ENCODE peak calls at places on chromosomes 7 and 10, in four cellular contexts. C is brain microvascular endothelial cell, X is heart left ventricle, V is DND-41. H is an unnamed sample.

GRCh38 chr7:109094-109493 is 83.3 kb upstream of the FAM20C start:
- DNase-seq in C (no peak), X (peak; percentile 59), V (no peak), H (no peak)

GRCh38 chr10:1188556-1189135 is 132.5 kb downstream of the WDR37 start:
- DNase-seq in X (no peak), C (no peak), V (no peak), H (no peak)

GRCh38 chr10:29443745-29444523 is 155.1 kb downstream of the LYZL1 start:
- DNase-seq in C (peak; percentile 16), V (peak; percentile 35), X (no peak), H (peak; percentile 14)

GRCh38 chr7:46282155-46282554 is 361.1 kb upstream of the IGFBP3 start:
- DNase-seq in C (no peak), X (no peak), V (no peak), H (no peak)

GRCh38 chr10:48737866-48738265 is 53.2 kb downstream of the WDFY4 start:
- DNase-seq in X (no peak), C (no peak), V (no peak), H (no peak)

GRCh38 chr7:90552521-90552920 is 43.6 kb upstream of the CDK14 start:
- DNase-seq in C (no peak), V (no peak), X (no peak), H (no peak)

GRCh38 chr7:33773053-33773452 is 132.3 kb upstream of the BMPER start:
- DNase-seq in V (no peak), C (peak; percentile 50), X (no peak), H (no peak)

GRCh38 chr7:121440857-121441503 is 44.9 kb upstream of the FAM3C start:
- DNase-seq in X (no peak), C (no peak), V (no peak), H (no peak)

GRCh38 chr10:103512591-103513382 is 19.3 kb downstream of the NEURL1 start:
- DNase-seq in X (no peak), V (no peak), C (no peak), H (no peak)

GRCh38 chr7:40604601-40605438 is 470.0 kb downstream of the SUGCT start:
- DNase-seq in V (peak; percentile 50), C (peak; percentile 25), X (peak; percentile 54), H (peak; percentile 60)

GRCh38 chr7:101624246-101625000 is 4.7 kb downstream of the MYL10 start:
- DNase-seq in X (no peak), V (no peak), C (no peak), H (no peak)

GRCh38 chr7:143379607-143380263 is 1.4 kb upstream of the ZYX start:
- DNase-seq in C (no peak), X (no peak), V (no peak), H (no peak)

DNA sequence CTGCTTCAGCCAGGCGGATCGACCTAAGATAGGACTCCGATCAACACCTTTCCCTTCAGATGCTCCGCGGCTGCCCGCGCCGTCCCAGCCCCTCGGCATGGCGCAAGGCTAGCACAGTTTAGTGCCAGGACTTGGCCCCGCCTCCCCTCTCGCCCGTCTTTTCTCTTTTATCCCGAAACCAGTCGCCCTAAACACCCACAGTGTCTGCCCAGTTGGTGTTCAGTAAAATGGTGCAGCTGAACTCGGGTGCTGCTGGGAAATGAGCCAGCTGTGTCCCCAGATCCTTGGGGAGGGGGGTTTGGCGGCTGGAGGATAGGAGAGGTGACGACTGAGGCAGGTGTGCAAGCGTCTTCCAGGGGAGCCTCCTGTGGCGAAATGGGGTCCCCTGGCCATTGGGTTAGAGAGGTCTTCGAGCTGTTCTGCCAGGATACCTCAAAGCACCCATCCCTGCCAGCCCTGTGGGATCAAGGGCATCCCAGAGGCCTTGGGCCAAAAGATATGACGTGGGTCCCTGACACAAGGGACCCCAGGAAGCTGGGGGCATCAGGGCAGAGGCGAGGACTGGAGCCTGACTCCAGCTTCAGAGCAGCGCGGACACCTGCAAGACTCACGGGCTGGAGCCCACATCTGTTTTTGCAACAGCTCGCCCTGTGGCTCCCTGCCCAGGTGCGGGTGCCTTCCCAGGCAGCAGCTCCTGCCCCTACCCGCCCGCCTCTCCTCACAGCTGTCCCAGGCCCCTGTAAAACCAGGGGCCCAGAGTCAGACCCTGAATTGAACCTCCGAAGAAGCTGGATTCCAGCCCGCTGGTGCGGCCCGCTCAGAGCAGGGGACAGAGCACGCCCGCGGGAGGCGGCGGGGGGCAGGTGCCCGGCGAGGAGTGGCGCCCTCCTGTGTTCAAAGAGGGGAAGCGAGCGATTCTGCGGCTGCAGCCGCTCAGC is 88.8 kb downstream of the BEND7 start:
- DNase-seq in X (peak; percentile 57), V (peak; percentile 30), C (peak; percentile 29), H (peak; percentile 48)
- H3K27me3 ChIP-seq in X (peaks cover 17% of the 10 kb centered on the region), V (peaks cover 53% of the 10 kb centered on the region), C (peaks cover 19% of the 10 kb centered on the region), H (no peaks in the 10 kb centered on the region)

GRCh38 chr10:130193493-130194193 is 57.5 kb downstream of the GLRX3 start:
- DNase-seq in X (no peak), C (no peak), V (no peak), H (no peak)

GRCh38 chr10:130195746-130196294 is 59.6 kb downstream of the GLRX3 start:
- DNase-seq in C (no peak), X (no peak), V (no peak), H (no peak)

GRCh38 chr10:130193033-130193432 is 56.8 kb downstream of the GLRX3 start:
- DNase-seq in C (no peak), X (no peak), V (no peak), H (no peak)

GRCh38 chr10:130194991-130195645 is 58.9 kb downstream of the GLRX3 start:
- DNase-seq in C (no peak), V (no peak), X (no peak), H (no peak)

DNA sequence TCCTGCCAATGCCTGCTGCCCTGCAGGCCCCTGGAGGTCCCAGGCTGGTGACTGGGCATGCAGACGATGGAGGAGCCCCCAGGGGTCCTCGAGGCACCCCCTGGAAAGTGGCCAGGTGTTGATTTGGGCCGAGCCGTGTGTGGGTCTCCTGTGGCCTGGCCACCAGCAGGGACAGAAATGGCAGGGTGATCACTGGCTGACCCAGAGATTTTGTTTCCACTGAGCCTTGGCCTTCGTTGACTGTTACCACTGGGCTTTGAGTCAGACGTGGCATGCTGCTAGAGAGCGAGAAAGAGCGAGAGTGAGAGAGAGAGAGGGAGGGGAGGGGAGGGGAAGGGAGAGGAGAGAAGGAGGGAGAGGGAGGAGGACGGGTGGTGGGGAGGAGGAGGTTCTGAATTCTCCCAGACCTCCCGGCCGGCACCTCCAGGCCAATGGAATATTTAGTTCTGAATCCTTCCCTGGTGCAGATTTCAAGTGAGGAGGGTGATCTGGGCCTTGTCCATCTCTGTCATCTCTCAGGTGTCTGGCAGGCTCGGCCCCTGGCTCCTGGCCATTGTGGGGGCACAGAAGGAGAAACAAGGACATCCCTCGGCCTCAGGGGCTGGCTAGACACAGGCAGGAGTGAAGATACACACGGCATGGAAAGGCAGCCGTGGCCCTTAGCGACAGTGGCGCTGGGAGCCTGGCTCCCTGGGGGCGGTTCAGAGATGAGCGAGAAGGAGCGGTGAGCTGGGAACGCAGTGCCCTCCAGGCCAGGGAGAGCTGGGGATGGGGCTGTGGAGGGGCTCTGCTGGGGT is 58.2 kb downstream of the GLRX3 start:
- DNase-seq in C (no peak), V (no peak), X (no peak), H (no peak)
- H3K4me3 ChIP-seq in C (no peak overlapping the region), V (no peak overlapping the region), X (no peak overlapping the region), H (no peak overlapping the region)

DNA sequence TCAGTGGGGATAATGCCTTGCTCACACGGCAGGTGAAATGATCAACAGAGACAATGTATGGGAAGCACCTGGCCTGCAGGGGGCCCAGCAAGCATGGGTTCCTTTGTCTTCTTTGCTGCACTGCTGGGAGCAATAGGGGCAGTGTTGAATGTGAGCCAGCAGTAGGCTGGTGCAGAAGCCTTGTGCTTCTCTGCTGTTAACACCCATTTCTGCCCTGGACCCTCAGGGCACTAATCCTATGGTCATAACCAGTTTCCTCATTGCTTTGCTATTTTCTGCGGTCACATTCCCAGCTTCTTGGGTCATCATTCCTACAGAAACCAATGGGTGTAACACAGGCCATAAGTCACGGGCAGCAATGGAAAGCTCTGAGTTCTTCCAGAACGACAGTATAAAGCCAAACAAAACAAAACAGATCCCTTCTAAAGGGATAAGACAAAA is 10.9 kb upstream of the LGI1 start:
- DNase-seq in X (no peak), V (no peak), C (peak; percentile 95), H (peak; percentile 75)
- TF ChIP-seq CTCF in X (no peak), V (no peak), C (peak; percentile 52), H (peak; percentile 89)

GRCh38 chr7:3461923-3462322 is 160.9 kb downstream of the SDK1 start:
- DNase-seq in X (no peak), V (peak; percentile 71), C (no peak), H (no peak)
- H3K27me3 ChIP-seq in X (no peaks in the 10 kb centered on the region), V (peaks cover 7% of the 10 kb centered on the region), C (no peaks in the 10 kb centered on the region), H (no peaks in the 10 kb centered on the region)

GRCh38 chr10:121708921-121709625 is 110.8 kb upstream of the FGFR2 start:
- DNase-seq in C (no peak), V (no peak), X (no peak), H (peak; percentile 16)
- H3K4me3 ChIP-seq in C (no peak overlapping the region), V (no peak overlapping the region), X (no peak overlapping the region), H (no peak overlapping the region)

GRCh38 chr10:74081192-74081803 is 69.3 kb downstream of the AP3M1 start:
- DNase-seq in V (peak; percentile 56), C (peak; percentile 49), X (no peak), H (peak; percentile 57)
- TF ChIP-seq CTCF in V (peak; percentile 81), C (peak; percentile 84), X (peak; percentile 79), H (peak; percentile 75)

GRCh38 chr10:123581656-123582055 is 84.5 kb upstream of the GPR26 start:
- DNase-seq in V (no peak), C (no peak), X (no peak), H (no peak)

GRCh38 chr10:123578721-123579120 is 87.4 kb upstream of the GPR26 start:
- DNase-seq in V (no peak), C (no peak), X (no peak), H (no peak)

GRCh38 chr10:123582084-123582989 is 83.8 kb upstream of the GPR26 start:
- DNase-seq in C (peak; percentile 65), V (peak; percentile 78), X (peak; percentile 75), H (peak; percentile 75)

GRCh38 chr10:123579675-123580074 is 86.5 kb upstream of the GPR26 start:
- DNase-seq in V (no peak), X (no peak), C (no peak), H (no peak)

GRCh38 chr10:123580426-123580825 is 85.7 kb upstream of the GPR26 start:
- DNase-seq in C (no peak), V (no peak), X (no peak), H (no peak)
- H3K27me3 ChIP-seq in C (peaks cover 2% of the 10 kb centered on the region), V (peaks cover 14% of the 10 kb centered on the region), X (peaks cover 48% of the 10 kb centered on the region), H (peaks cover 93% of the 10 kb centered on the region)